ENCODE peak calls at places on chromosomes 11 and 22, in four cellular contexts. I is colonic mucosa, G is kidney, C is A549. V is an unnamed sample. For H3K9me3 and H3K4me1, the result is how much of the 10 kb centered on the place peaks cover.

GRCh38 chr11:30653606-30654005 is 67.5 kb upstream of the MPPED2 start:
- DNase-seq in I (no peak), G (no peak), C (no peak), V (no peak)

GRCh38 chr22:36423461-36424404 is 36.0 kb upstream of the MYH9 start:
- DNase-seq in I (no peak), G (no peak), C (no peak), V (no peak)

GRCh38 chr11:72747456-72747855 is 4.8 kb downstream of the ARAP1 start:
- DNase-seq in I (no peak), G (peak), C (no peak), V (no peak)

GRCh38 chr11:121754603-121755002 is 301.8 kb upstream of the SORL1-AS1 start:
- DNase-seq in I (no peak), G (no peak), C (no peak), V (no peak)

GRCh38 chr11:720017-720641 is 14.1 kb downstream of the EPS8L2 start:
- DNase-seq in I (no peak), G (no peak), C (no peak), V (peak)

GRCh38 chr11:130124096-130124495 is 35.5 kb upstream of the ST14 start:
- DNase-seq in I (no peak), G (peak), C (peak), V (no peak)

GRCh38 chr11:67347964-67348749 is 5.2 kb downstream of the POLD4 start:
- DNase-seq in I (no peak), G (no peak), C (peak), V (no peak)

GRCh38 chr22:37431811-37432707 is 4.8 kb upstream of the ELFN2 start:
- DNase-seq in I (no peak), G (no peak), C (peak), V (peak)

GRCh38 chr11:33182246-33182878 is 21.1 kb upstream of the CSTF3 start:
- DNase-seq in I (peak), G (no peak), C (no peak), V (peak)

GRCh38 chr11:32043737-32044515 is 46.9 kb upstream of the RCN1 start:
- DNase-seq in I (no peak), G (no peak), C (no peak), V (no peak)

DNA sequence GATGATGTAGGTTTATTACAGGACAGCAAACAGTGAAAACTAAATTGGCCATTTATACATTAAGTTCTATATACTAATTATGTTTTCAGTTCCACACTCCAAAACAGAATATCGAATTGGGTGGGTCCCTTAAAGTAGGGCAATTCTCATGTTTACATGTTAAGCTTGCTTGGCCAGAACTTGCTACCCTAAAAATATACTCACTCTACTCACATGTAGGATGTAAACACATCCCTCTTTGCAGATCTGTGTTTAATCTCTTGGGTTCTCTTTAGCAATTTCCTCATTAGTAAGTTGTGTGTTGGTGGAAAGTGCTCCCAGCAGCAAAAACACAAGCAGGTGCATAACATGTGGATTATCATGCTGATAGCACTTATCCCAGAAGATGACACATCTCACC is 22.6 kb upstream of the DDX6 start:
- DNase-seq in I (no peak), G (no peak), C (no peak), V (no peak)
- H3K9me3 ChIP-seq in I (under half), G (under half), C (under half), V (under half)

GRCh38 chr11:10663365-10663764 is 30.2 kb downstream of the IRAG1 start:
- DNase-seq in I (no peak), G (no peak), C (no peak), V (no peak)

GRCh38 chr11:10666976-10667892 is 26.3 kb downstream of the IRAG1 start:
- DNase-seq in I (no peak), G (no peak), C (no peak), V (no peak)

GRCh38 chr11:10664511-10664910 is 29.0 kb downstream of the IRAG1 start:
- DNase-seq in I (no peak), G (no peak), C (no peak), V (no peak)

GRCh38 chr11:10666556-10666955 is 27.0 kb downstream of the IRAG1 start:
- DNase-seq in I (no peak), G (no peak), C (peak), V (no peak)

DNA sequence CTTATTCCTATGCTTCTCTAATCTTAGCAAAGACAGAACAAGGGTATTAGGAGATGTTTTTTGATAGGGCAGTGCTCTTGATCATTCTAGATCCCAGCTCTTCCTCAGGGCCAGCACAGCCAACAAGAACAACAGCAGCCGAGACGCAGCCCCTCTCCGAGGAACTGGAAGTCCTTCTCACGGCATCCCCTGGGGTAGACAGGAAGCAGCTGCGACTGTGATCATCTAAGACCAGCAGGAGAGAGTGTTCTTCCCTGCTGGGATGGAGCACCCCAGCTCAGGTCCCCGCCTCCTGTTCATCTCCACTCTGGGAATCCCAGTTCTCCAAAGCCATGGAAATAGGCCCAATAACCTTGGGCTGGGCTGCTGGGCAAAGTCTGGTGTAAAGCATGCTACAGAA is 29.6 kb downstream of the IRAG1 start:
- DNase-seq in I (no peak), G (no peak), C (no peak), V (no peak)
- H3K4me1 ChIP-seq in I (under half), G (under half), C (under half), V (under half)

GRCh38 chr11:6259638-6260019 is at the start of gene CCKBR:
- DNase-seq in I (no peak), G (peak), C (no peak), V (peak)

GRCh38 chr11:6258571-6258998 is 1.1 kb upstream of the CCKBR start:
- DNase-seq in I (no peak), G (no peak), C (no peak), V (no peak)

GRCh38 chr11:6258141-6258540 is 1.5 kb upstream of the CCKBR start:
- DNase-seq in I (no peak), G (no peak), C (no peak), V (no peak)

GRCh38 chr11:6263664-6264063 is 4.0 kb downstream of the CCKBR start:
- DNase-seq in I (no peak), G (no peak), C (no peak), V (no peak)

DNA sequence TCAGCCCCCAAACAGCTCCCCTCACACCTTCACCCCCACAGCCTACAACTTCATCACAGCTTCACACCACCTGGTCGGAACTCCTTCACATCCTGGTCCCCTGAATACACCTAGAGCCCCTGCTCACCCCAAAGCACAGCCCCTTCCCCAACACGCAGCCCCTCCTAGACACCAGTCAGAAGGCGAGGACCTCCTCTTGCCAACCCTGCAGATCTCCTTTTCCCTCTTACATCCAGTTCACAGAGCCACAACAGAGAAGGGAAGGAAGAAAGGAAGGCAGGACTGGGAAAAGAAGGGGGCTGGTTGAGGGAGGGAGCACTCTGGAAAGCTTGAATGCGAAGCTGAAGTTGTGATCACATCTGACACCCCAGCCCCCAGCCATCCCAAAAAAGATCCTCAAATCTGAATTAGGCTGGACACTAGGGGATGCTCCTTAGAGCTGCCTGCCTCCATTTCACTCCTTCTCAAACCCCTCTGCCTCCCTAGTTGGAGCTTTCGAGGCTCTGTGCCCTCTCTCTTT is 629 bp downstream of the CCKBR start:
- DNase-seq in I (no peak), G (no peak), C (no peak), V (no peak)
- H3K4me3 ChIP-seq in I (no peak), G (no peak), C (no peak), V (no peak)

DNA sequence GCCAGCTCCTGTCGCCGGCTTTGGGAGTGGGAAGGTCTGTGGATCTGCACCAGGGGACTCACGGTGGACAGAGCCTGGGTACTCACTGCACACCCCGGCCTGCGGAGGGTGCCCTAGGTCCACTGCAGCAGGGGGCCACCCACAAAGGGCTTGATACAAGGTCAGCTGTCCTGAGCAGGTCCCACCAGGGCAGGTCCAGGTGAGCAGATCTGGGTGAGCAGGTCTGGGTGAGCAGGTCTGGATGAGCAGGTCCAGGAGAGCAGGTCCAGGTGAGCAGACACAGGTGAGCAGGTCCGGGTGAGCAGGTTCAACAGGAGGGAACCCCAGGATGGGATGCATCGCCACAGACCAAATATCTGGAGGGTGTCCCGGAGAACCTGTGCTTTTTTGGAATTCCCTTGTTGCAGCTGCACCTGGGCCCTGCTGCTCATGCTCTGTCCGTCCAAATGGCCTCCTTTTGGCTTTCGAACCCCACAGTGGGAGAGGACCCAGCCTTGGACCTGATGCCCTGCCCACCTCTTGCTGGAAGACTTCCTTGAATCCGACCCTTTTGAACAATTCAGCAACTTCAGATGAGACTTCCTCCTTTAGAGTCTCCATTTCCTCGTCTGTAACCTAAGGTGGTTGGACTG is 485.3 kb downstream of the TBC1D22A start:
- DNase-seq in I (no peak), G (no peak), C (no peak), V (no peak)
- H3K9me3 ChIP-seq in I (under half), G (under half), C (under half), V (under half)

GRCh38 chr22:23067691-23068090 is 2.6 kb upstream of the GNAZ start:
- DNase-seq in I (no peak), G (no peak), C (no peak), V (no peak)
- H3K4me1 ChIP-seq in I (under half), G (under half), C (under half), V (under half)

DNA sequence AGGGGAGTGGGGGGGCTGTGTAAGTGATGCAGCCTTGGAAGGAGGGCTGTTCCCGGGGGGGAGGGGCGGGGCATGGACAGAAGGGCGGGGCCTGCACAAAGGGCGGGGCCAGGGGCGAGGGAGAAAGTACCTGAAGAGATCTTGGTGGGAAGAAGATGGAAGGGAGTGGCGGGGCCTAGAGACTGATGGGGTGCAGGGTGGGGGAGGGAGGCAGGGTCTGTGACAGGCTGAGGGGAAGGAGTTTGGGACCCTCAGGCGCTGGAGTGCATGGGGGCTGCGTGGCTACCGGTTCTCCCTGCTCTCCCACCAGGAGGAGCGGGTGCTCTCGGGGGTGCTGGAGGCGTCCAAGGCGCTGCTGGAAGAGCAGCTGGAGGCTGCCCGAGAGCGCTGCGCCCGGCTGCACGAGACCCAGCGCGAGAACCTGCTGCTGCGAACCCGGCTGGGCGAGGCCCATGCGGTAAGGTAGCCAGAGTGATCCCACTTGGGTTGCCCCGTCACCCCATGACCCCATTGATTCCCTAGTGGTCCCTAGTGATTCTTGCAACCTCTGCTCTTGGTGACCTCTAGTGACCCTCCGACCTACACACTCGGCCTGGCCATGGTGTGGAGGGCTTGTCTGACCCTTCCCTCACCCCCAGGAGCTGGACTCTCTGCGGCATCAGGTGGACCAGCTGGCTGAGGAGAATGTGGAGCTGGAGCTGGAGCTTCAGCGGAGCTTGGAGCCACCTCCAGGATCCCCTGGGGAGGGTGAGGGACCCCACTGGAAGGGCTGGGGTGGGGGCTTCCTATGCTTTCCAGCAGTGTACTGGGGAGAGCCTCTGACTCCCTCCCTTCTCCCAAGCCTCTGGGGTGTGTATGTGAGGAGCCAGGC is 3.1 kb downstream of the CCDC88B start:
- DNase-seq in I (no peak), G (no peak), C (no peak), V (no peak)
- H3K4me3 ChIP-seq in I (peak), G (no peak), C (peak), V (no peak)

GRCh38 chr11:2647167-2647566 is 52.6 kb downstream of the KCNQ1OT1 start:
- DNase-seq in I (no peak), G (no peak), C (no peak), V (no peak)

GRCh38 chr11:2647953-2648352 is 51.8 kb downstream of the KCNQ1OT1 start:
- DNase-seq in I (no peak), G (no peak), C (no peak), V (no peak)

GRCh38 chr11:2644844-2645778 is 54.7 kb downstream of the KCNQ1OT1 start:
- DNase-seq in I (no peak), G (no peak), C (no peak), V (no peak)

GRCh38 chr11:2643746-2644145 is 56.0 kb downstream of the KCNQ1OT1 start:
- DNase-seq in I (no peak), G (no peak), C (no peak), V (peak)

GRCh38 chr11:2645779-2646118 is 54.0 kb downstream of the KCNQ1OT1 start:
- DNase-seq in I (no peak), G (no peak), C (no peak), V (no peak)
- H3K9me3 ChIP-seq in I (under half), G (under half), C (half or more), V (half or more)